ENCODE peak calls at places on chromosomes 3 and 15, in seven cellular contexts. V is GM06990, X is left cardiac atrium, B is A549, P is M059J, E is T follicular helper cell, W is endothelial cell. K is an unnamed sample.

GRCh38 chr3:191356586-191357439 is 26.5 kb upstream of the UTS2B start:
- DNase-seq in V (no peak), X (peak), B (no peak), P (peak), E (no peak), W (no peak), K (peak)

GRCh38 chr3:99825239-99825638 is 7.6 kb downstream of the CMSS1 start:
- DNase-seq in V (no peak), X (no peak), B (no peak), P (peak), E (no peak), W (no peak), K (no peak)

GRCh38 chr3:32143849-32144757 is 37.7 kb downstream of the GPD1L start:
- DNase-seq in V (peak), X (no peak), B (peak), P (peak), E (peak), W (peak), K (no peak)

GRCh38 chr15:49187537-49188245 is 17.6 kb downstream of the GALK2 start:
- DNase-seq in V (no peak), X (no peak), B (no peak), P (peak), E (no peak), W (no peak), K (no peak)

GRCh38 chr3:4751057-4752051 is 227.9 kb upstream of the BHLHE40 start:
- DNase-seq in V (peak), X (no peak), B (peak), P (peak), E (no peak), W (no peak), K (no peak)

GRCh38 chr3:46954178-46954577 is 22.4 kb downstream of the CCDC12 start:
- DNase-seq in V (no peak), X (no peak), B (no peak), P (no peak), E (no peak), W (no peak), K (no peak)

GRCh38 chr3:101229681-101230080 is 90.7 kb downstream of the IMPG2 start:
- DNase-seq in V (no peak), X (no peak), B (no peak), P (peak), E (no peak), W (no peak), K (no peak)

GRCh38 chr15:66772967-66773873 is 71.2 kb downstream of the SMAD6 start:
- DNase-seq in V (no peak), X (peak), B (no peak), P (peak), E (no peak), W (no peak), K (peak)

GRCh38 chr3:16085884-16086608 is 88.4 kb upstream of the GALNT15 start:
- DNase-seq in V (no peak), X (peak), B (no peak), P (no peak), E (no peak), W (no peak), K (peak)

GRCh38 chr3:77254967-77255831 is 215.3 kb downstream of the ROBO2 start:
- DNase-seq in V (no peak), X (no peak), B (peak), P (peak), E (no peak), W (peak), K (no peak)

GRCh38 chr3:132350814-132351213 is 33.6 kb downstream of the ACP3 start:
- DNase-seq in V (no peak), X (no peak), B (no peak), P (no peak), E (no peak), W (no peak), K (no peak)

GRCh38 chr3:115401891-115402501 is 221.3 kb upstream of the GAP43 start:
- DNase-seq in V (no peak), X (no peak), B (no peak), P (peak), E (no peak), W (no peak), K (no peak)

GRCh38 chr15:98322551-98322950 is 325.8 kb upstream of the IGF1R start:
- DNase-seq in V (no peak), X (no peak), B (no peak), P (no peak), E (no peak), W (no peak), K (no peak)

K was measured in left ventricle myocardium superior.